ENCODE peak calls at places on chromosomes 6 and 20, in ten cellular contexts. K, S, C, L, H, X, D, T, O and Q are unnamed samples.
A peak's percentile ranks its signal among the peaks of the same experiment; 100 is the strongest.

GRCh38 chr6:132934496-132934895 is 120.1 kb downstream of the RPS12 start:
- DNase-seq in K (no peak), S (no peak), C (no peak), L (no peak), H (no peak), X (no peak), D (no peak), T (no peak), O (no peak), Q (no peak)

GRCh38 chr6:34115396-34116314 is 30.2 kb downstream of the GRM4 start:
- DNase-seq in K (peak; percentile 36), S (peak; percentile 1), C (no peak), L (no peak), H (no peak), X (no peak), D (no peak), T (peak; percentile 21), O (no peak), Q (no peak)

GRCh38 chr6:28615616-28615954 is 89.9 kb downstream of the GPX5 start:
- DNase-seq in K (no peak), S (no peak), C (no peak), L (no peak), H (no peak), X (no peak), D (no peak), T (no peak), O (no peak), Q (no peak)

GRCh38 chr6:301526-301925 is 9.2 kb downstream of the DUSP22 start:
- DNase-seq in K (no peak), S (no peak), C (no peak), L (no peak), H (no peak), X (no peak), D (no peak), T (no peak), O (no peak), Q (no peak)

GRCh38 chr20:2301164-2301622 is 5.4 kb downstream of the TGM3 start:
- DNase-seq in K (no peak), S (no peak), C (peak; percentile 96), L (no peak), H (no peak), X (no peak), D (no peak), T (no peak), O (peak; percentile 16), Q (no peak)

GRCh38 chr6:164344801-164345291 is 930.3 kb downstream of the QKI start:
- DNase-seq in K (no peak), S (no peak), C (no peak), L (no peak), H (no peak), X (peak; percentile 13), D (no peak), T (no peak), O (no peak), Q (no peak)

GRCh38 chr6:24981385-24981758 is 45.6 kb upstream of the RIPOR2 start:
- DNase-seq in K (no peak), S (no peak), C (no peak), L (no peak), H (no peak), X (no peak), D (no peak), T (no peak), O (no peak), Q (no peak)

GRCh38 chr6:157879034-157879872 is 56.2 kb downstream of the SNX9 start:
- DNase-seq in K (no peak), S (no peak), C (no peak), L (no peak), H (no peak), X (no peak), D (no peak), T (no peak), O (no peak), Q (no peak)

GRCh38 chr6:30754631-30755030 is 10.3 kb upstream of the IER3 start:
- DNase-seq in K (no peak), S (no peak), C (no peak), L (no peak), H (no peak), X (no peak), D (no peak), T (no peak), O (no peak), Q (no peak)

GRCh38 chr6:148414836-148415235 is 72.2 kb downstream of the SASH1 start:
- DNase-seq in K (peak; percentile 33), S (no peak), C (no peak), L (peak; percentile 24), H (no peak), X (no peak), D (no peak), T (no peak), O (no peak), Q (no peak)

GRCh38 chr6:170128811-170129681 is 161.8 kb downstream of the DLL1 start:
- DNase-seq in K (no peak), S (no peak), C (no peak), L (no peak), H (no peak), X (no peak), D (no peak), T (no peak), O (no peak), Q (no peak)